ENCODE peak calls at places on chromosomes 16 and 17, in six cellular contexts. One of them, this sample, is unnamed.

GRCh38 chr16:47956881-47957280 is 198.9 kb downstream of the ABCC12 start:
- DNase-seq in GM06990: no peak
- DNase-seq in foreskin keratinocyte: no peak
- DNase-seq in HFF-Myc: no peak
- DNase-seq in lower leg skin: no peak
- DNase-seq in A549: no peak
- DNase-seq in this sample: no peak

GRCh38 chr17:64718058-64718457 is 56.0 kb upstream of the SMURF2 start:
- DNase-seq in HFF-Myc: no peak
- DNase-seq in GM06990: no peak
- DNase-seq in A549: no peak
- DNase-seq in foreskin keratinocyte: no peak
- DNase-seq in lower leg skin: no peak
- DNase-seq in this sample: no peak

GRCh38 chr16:4021070-4021779 is 95.0 kb downstream of the ADCY9 start:
- DNase-seq in A549: peak
- DNase-seq in HFF-Myc: no peak
- DNase-seq in foreskin keratinocyte: peak
- DNase-seq in GM06990: no peak
- DNase-seq in lower leg skin: no peak
- DNase-seq in this sample: no peak

GRCh38 chr16:56964243-56965148 is 2.7 kb downstream of the CETP start:
- DNase-seq in GM06990: peak
- DNase-seq in HFF-Myc: peak
- DNase-seq in lower leg skin: peak
- DNase-seq in A549: peak
- DNase-seq in foreskin keratinocyte: peak
- DNase-seq in this sample: no peak

GRCh38 chr17:50200447-50201225 is 795 bp downstream of the COL1A1 start:
- DNase-seq in A549: peak
- DNase-seq in GM06990: peak
- DNase-seq in HFF-Myc: no peak
- DNase-seq in lower leg skin: peak
- DNase-seq in foreskin keratinocyte: peak
- DNase-seq in this sample: peak

GRCh38 chr16:17327671-17328335 is 143.0 kb downstream of the XYLT1 start:
- DNase-seq in foreskin keratinocyte: no peak
- DNase-seq in lower leg skin: no peak
- DNase-seq in GM06990: no peak
- DNase-seq in A549: no peak
- DNase-seq in HFF-Myc: no peak
- DNase-seq in this sample: no peak

GRCh38 chr17:60577147-60577925 is 22.7 kb upstream of the PPM1D start:
- DNase-seq in A549: no peak
- DNase-seq in GM06990: no peak
- DNase-seq in foreskin keratinocyte: no peak
- DNase-seq in HFF-Myc: no peak
- DNase-seq in lower leg skin: peak
- DNase-seq in this sample: no peak

GRCh38 chr17:77793888-77794235 is 164.6 kb upstream of the TNRC6C start:
- DNase-seq in A549: no peak
- DNase-seq in lower leg skin: no peak
- DNase-seq in GM06990: no peak
- DNase-seq in HFF-Myc: no peak
- DNase-seq in foreskin keratinocyte: no peak
- DNase-seq in this sample: no peak

GRCh38 chr16:1381655-1382406 is 30.1 kb downstream of the GNPTG start:
- DNase-seq in lower leg skin: no peak
- DNase-seq in HFF-Myc: no peak
- DNase-seq in GM06990: no peak
- DNase-seq in A549: no peak
- DNase-seq in foreskin keratinocyte: no peak
- DNase-seq in this sample: no peak

GRCh38 chr16:84832488-84833141 is 12.8 kb downstream of the CRISPLD2 start:
- DNase-seq in A549: no peak
- DNase-seq in lower leg skin: peak
- DNase-seq in GM06990: no peak
- DNase-seq in HFF-Myc: peak
- DNase-seq in foreskin keratinocyte: no peak
- DNase-seq in this sample: no peak

GRCh38 chr17:21280081-21280518 is 4.4 kb upstream of the MAP2K3 start:
- DNase-seq in foreskin keratinocyte: no peak
- DNase-seq in A549: peak
- DNase-seq in lower leg skin: peak
- DNase-seq in HFF-Myc: no peak
- DNase-seq in GM06990: peak
- DNase-seq in this sample: peak

GRCh38 chr17:40341808-40342574 is 22.5 kb downstream of the GJD3 start:
- DNase-seq in HFF-Myc: no peak
- DNase-seq in foreskin keratinocyte: no peak
- DNase-seq in A549: peak
- DNase-seq in lower leg skin: peak
- DNase-seq in GM06990: no peak
- DNase-seq in this sample: peak

GRCh38 chr17:17416400-17417360 is 60.1 kb upstream of the MED9 start:
- DNase-seq in foreskin keratinocyte: no peak
- DNase-seq in lower leg skin: peak
- DNase-seq in GM06990: no peak
- DNase-seq in HFF-Myc: no peak
- DNase-seq in A549: peak
- DNase-seq in this sample: no peak

GRCh38 chr17:43814714-43815113 is 18.2 kb downstream of the MPP3 start:
- DNase-seq in HFF-Myc: peak
- DNase-seq in lower leg skin: no peak
- DNase-seq in A549: peak
- DNase-seq in foreskin keratinocyte: no peak
- DNase-seq in GM06990: no peak
- DNase-seq in this sample: no peak

GRCh38 chr17:76736349-76737081 is 616 bp downstream of the SRSF2 start:
- DNase-seq in A549: peak
- DNase-seq in GM06990: peak
- DNase-seq in foreskin keratinocyte: no peak
- DNase-seq in HFF-Myc: no peak
- DNase-seq in lower leg skin: peak
- DNase-seq in this sample: no peak

GRCh38 chr16:77937473-77938195 is 84.7 kb upstream of the CLEC3A start:
- DNase-seq in lower leg skin: no peak
- DNase-seq in GM06990: no peak
- DNase-seq in HFF-Myc: no peak
- DNase-seq in foreskin keratinocyte: no peak
- DNase-seq in A549: peak
- DNase-seq in this sample: no peak

GRCh38 chr16:35574454-35575431 is 2115.3 kb downstream of the TP53TG3F start:
- DNase-seq in foreskin keratinocyte: no peak
- DNase-seq in HFF-Myc: no peak
- DNase-seq in A549: no peak
- DNase-seq in GM06990: no peak
- DNase-seq in lower leg skin: no peak
- DNase-seq in this sample: no peak

GRCh38 chr16:59412275-59412841 is 678.2 kb upstream of the GOT2 start:
- DNase-seq in HFF-Myc: no peak
- DNase-seq in GM06990: no peak
- DNase-seq in foreskin keratinocyte: no peak
- DNase-seq in A549: peak
- DNase-seq in lower leg skin: no peak
- DNase-seq in this sample: no peak

GRCh38 chr16:386641-387156 is 4.9 kb upstream of the PGAP6 start:
- DNase-seq in lower leg skin: no peak
- DNase-seq in HFF-Myc: no peak
- DNase-seq in A549: no peak
- DNase-seq in GM06990: no peak
- DNase-seq in foreskin keratinocyte: no peak
- DNase-seq in this sample: no peak

GRCh38 chr17:73404246-73404645 is 92.4 kb upstream of the CDC42EP4 start:
- DNase-seq in HFF-Myc: no peak
- DNase-seq in lower leg skin: no peak
- DNase-seq in GM06990: no peak
- DNase-seq in foreskin keratinocyte: no peak
- DNase-seq in A549: no peak
- DNase-seq in this sample: no peak

GRCh38 chr16:89013692-89014455 is 36.9 kb upstream of the CBFA2T3 start:
- DNase-seq in lower leg skin: no peak
- DNase-seq in A549: no peak
- DNase-seq in HFF-Myc: no peak
- DNase-seq in foreskin keratinocyte: no peak
- DNase-seq in GM06990: no peak
- DNase-seq in this sample: no peak

GRCh38 chr16:85329999-85330693 is 217.9 kb upstream of the CIBAR2 start:
- DNase-seq in GM06990: no peak
- DNase-seq in lower leg skin: no peak
- DNase-seq in A549: no peak
- DNase-seq in foreskin keratinocyte: no peak
- DNase-seq in HFF-Myc: no peak
- DNase-seq in this sample: no peak

GRCh38 chr16:76278976-76279375 is 1.8 kb downstream of the CNTNAP4 start:
- DNase-seq in lower leg skin: no peak
- DNase-seq in GM06990: no peak
- DNase-seq in A549: peak
- DNase-seq in foreskin keratinocyte: no peak
- DNase-seq in HFF-Myc: no peak
- DNase-seq in this sample: no peak

DNA sequence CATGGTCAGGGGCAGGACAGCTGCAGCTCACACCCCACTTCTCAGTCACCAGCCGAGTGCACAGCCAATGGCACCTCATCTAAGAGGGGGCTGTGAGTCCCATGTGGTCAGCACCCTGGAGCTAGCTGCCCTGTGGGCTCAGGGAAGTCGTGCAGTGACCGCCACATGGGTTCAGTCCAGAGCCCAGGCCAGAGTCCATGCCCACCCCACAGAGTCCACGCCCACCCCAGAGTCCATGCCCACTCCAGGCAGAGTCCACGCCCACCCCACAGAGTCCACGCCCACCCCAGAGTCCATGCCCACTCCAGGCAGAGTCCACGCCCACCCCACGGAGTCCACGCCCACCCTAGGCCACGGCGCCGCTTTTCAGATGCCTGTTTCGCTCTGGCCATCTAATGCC is 24.1 kb downstream of the SLC7A5 start:
- DNase-seq in lower leg skin: no peak
- DNase-seq in GM06990: no peak
- DNase-seq in A549: peak
- DNase-seq in HFF-Myc: no peak
- DNase-seq in foreskin keratinocyte: no peak
- DNase-seq in this sample: no peak
- TF ChIP-seq CTCF in lower leg skin: no peak
- TF ChIP-seq CTCF in GM06990: no peak
- TF ChIP-seq CTCF in A549: no peak
- TF ChIP-seq CTCF in HFF-Myc: no peak
- TF ChIP-seq CTCF in foreskin keratinocyte: no peak
- TF ChIP-seq CTCF in this sample: no peak

DNA sequence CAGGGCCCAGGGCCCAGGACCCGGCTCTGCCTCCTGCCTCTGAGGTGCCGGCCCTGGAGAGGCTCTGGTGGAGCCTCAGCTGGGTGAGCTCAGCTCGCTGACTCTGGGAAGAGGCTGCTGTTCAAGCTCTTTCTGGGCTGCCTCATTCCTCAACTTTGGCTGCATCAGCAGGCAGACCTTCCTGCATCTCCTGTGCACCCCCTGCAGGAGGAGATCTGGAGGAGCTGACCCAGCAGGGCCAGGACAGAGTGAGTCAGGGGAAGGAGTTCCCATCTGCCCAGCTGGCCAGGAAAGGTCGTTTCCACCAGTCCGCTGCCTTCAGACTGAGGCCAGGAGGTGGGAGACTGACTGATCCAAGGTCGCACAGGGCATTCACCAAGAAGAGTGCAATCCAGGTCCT is 10.7 kb downstream of the CRHR1 start:
- DNase-seq in lower leg skin: no peak
- DNase-seq in HFF-Myc: no peak
- DNase-seq in foreskin keratinocyte: no peak
- DNase-seq in A549: peak
- DNase-seq in GM06990: no peak
- DNase-seq in this sample: no peak
- TF ChIP-seq CTCF in lower leg skin: no peak
- TF ChIP-seq CTCF in HFF-Myc: peak
- TF ChIP-seq CTCF in foreskin keratinocyte: peak
- TF ChIP-seq CTCF in A549: no peak
- TF ChIP-seq CTCF in GM06990: peak
- TF ChIP-seq CTCF in this sample: peak

DNA sequence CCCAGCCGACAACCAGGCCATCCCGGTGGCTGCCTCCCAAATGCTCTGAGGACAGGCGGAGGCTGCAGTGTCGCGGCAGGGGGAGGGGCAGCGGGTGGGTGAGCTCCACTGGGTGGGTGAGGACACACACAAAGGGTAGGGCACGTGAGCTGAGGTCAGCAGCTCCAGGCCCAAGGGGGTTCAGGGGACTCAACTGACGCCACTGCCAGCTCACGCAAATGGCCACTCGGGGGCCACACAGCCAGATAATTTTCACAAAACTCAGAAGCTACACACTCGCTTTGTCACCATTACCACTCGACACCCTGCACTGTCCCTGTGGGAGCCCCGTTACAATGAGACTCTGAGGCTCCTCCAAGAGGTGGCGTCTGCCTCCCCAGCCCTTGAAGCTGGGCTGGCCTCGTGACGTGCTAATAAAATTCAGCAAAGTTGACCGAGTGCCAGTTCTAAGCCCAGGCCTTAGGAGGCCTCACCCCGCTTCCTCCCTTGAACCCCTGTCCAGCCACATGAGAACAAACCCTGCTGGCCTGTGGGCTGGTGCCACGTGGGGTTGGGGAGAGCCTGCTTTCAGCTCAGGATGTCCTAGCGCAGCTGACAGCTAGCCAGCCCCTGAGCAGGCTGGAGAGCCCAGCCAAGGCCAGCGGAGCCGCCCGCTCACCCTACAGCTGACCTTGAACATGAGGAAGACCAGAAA is 56.9 kb downstream of the RMI2 start:
- DNase-seq in HFF-Myc: no peak
- DNase-seq in foreskin keratinocyte: no peak
- DNase-seq in GM06990: no peak
- DNase-seq in A549: no peak
- DNase-seq in lower leg skin: no peak
- DNase-seq in this sample: no peak
- TF ChIP-seq CTCF in HFF-Myc: no peak
- TF ChIP-seq CTCF in foreskin keratinocyte: no peak
- TF ChIP-seq CTCF in GM06990: no peak
- TF ChIP-seq CTCF in A549: no peak
- TF ChIP-seq CTCF in lower leg skin: no peak
- TF ChIP-seq CTCF in this sample: no peak

DNA sequence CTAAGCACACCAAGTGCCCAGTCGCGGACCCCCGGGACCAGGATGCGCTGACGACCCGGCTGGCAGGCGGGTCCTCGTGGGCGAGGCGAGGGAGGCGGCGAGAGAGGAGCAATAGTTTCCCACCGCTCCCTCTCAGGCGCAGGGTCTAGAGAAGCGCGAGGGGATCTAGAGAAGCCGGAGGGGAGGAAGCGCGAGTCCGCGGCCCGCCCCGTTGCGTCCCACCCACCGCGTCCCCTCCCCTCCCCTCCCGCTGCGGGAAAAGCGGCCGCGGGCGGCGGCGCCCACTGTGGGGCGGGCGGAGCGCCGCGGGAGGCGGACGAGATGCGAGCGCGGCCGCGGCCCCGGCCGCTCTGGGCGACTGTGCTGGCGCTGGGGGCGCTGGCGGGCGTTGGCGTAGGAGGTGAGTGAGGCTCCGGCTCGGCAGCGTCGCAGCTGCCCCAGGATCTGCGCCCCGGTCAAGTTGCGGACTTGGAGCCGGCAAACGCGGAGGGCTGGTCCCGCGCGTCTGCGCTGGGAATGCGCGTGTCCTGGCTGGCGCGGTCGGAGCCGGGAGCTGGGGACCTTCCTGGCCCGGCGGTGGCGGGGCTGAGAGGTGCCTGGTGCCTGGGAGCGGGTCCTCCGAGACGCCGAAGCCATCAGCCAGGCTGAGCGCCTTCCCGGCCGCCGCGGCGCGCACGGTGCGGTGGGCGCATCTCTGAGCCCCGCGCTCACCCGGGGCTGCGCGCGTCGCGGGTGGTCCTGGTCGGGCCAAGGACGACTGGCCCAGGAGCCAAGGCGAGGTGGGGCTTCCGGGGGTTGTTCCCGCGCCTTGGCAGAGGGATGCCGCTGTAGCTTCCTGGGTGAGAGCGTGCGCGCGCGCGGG is at the start of gene ITGB3:
- DNase-seq in HFF-Myc: no peak
- DNase-seq in foreskin keratinocyte: no peak
- DNase-seq in GM06990: peak
- DNase-seq in lower leg skin: peak
- DNase-seq in A549: peak
- DNase-seq in this sample: no peak
- TF ChIP-seq CTCF in HFF-Myc: no peak
- TF ChIP-seq CTCF in foreskin keratinocyte: peak
- TF ChIP-seq CTCF in GM06990: peak
- TF ChIP-seq CTCF in lower leg skin: no peak
- TF ChIP-seq CTCF in A549: peak
- TF ChIP-seq CTCF in this sample: peak

This sample was measured in D721Med.